ENCODE peak calls at places on chromosomes 13 and 19, in four cellular contexts. U is HS-5, Z is T-cell, Y is midbrain. T is an unnamed sample.

GRCh38 chr13:26011996-26012688 is 39.7 kb downstream of the SHISA2 start:
- DNase-seq in U (no peak), Z (peak; percentile 70), Y (no peak), T (no peak)

GRCh38 chr19:33441828-33442227 is 68.3 kb downstream of the CEBPG start:
- DNase-seq in U (no peak), Z (no peak), Y (no peak), T (no peak)

GRCh38 chr13:100392709-100393630 is 195.6 kb downstream of the GGACT start:
- DNase-seq in U (peak; percentile 90), Z (no peak), Y (no peak), T (peak; percentile 75)

GRCh38 chr13:25839356-25839755 is 212.5 kb downstream of the SHISA2 start:
- DNase-seq in U (no peak), Z (no peak), Y (no peak), T (no peak)

GRCh38 chr13:47178090-47178950 is 281.5 kb upstream of the HTR2A start:
- DNase-seq in U (no peak), Z (no peak), Y (no peak), T (no peak)

GRCh38 chr13:78247362-78247761 is 328.7 kb upstream of the EDNRB start:
- DNase-seq in U (no peak), Z (no peak), Y (no peak), T (no peak)

GRCh38 chr13:33411312-33411711 is 125.8 kb upstream of the STARD13 start:
- DNase-seq in U (no peak), Z (no peak), Y (no peak), T (no peak)

GRCh38 chr19:5205388-5205787 is 135.2 kb downstream of the PTPRS start:
- DNase-seq in U (no peak), Z (no peak), Y (no peak), T (no peak)

GRCh38 chr19:7099597-7099921 is 30.1 kb downstream of the ZNF557 start:
- DNase-seq in U (no peak), Z (no peak), Y (no peak), T (no peak)

GRCh38 chr13:43444085-43444484 is 342.7 kb downstream of the ENOX1 start:
- DNase-seq in U (no peak), Z (no peak), Y (no peak), T (no peak)

GRCh38 chr19:3188627-3189596 is 3.2 kb downstream of the NCLN start:
- DNase-seq in U (no peak), Z (no peak), Y (no peak), T (no peak)

GRCh38 chr19:35845215-35846037 is 6.9 kb downstream of the NPHS1 start:
- DNase-seq in U (no peak), Z (no peak), Y (no peak), T (no peak)

T was measured in stimulated activated effector memory CD8-positive, alpha-beta T cell treated with anti-CD3 and anti-CD28 coated beads, Interleukin-12 subunit alpha, Interleukin-12 subunit beta, amount 100 ng/mL, for 72 hours.